ENCODE peak calls at places on chromosomes 6 and 20, in eight cellular contexts. V is GM12878, G is Peyer's patch, A is NB4, X is A549, E is vagina, L is stomach, Z is GM12891. O is an unnamed sample.

GRCh38 chr6:133396630-133397335 is 155.6 kb downstream of the EYA4 start:
- DNase-seq in V (no peak), G (no peak), A (no peak), X (no peak), E (no peak), L (no peak), Z (no peak), O (no peak)

GRCh38 chr6:133855599-133855972 is 33.3 kb upstream of the TCF21 start:
- DNase-seq in V (no peak), G (no peak), A (no peak), X (no peak), E (no peak), L (no peak), Z (no peak), O (no peak)

GRCh38 chr20:53044296-53044695 is 72.1 kb downstream of the TSHZ2 start:
- DNase-seq in V (no peak), G (no peak), A (no peak), X (no peak), E (no peak), L (no peak), Z (no peak), O (no peak)

GRCh38 chr20:33915726-33916331 is 77.9 kb upstream of the RALY start:
- DNase-seq in V (no peak), G (peak), A (peak), X (peak), E (no peak), L (peak), Z (no peak), O (no peak)

GRCh38 chr6:7445076-7445475 is 55.5 kb downstream of the RIOK1 start:
- DNase-seq in V (no peak), G (no peak), A (no peak), X (no peak), E (no peak), L (no peak), Z (no peak), O (no peak)

GRCh38 chr6:116928667-116929066 is 51.6 kb downstream of the RFX6 start:
- DNase-seq in V (no peak), G (no peak), A (no peak), X (no peak), E (no peak), L (no peak), Z (no peak), O (no peak)

GRCh38 chr6:45075246-45075645 is 252.9 kb upstream of the RUNX2 start:
- DNase-seq in V (no peak), G (no peak), A (no peak), X (no peak), E (no peak), L (no peak), Z (no peak), O (no peak)

GRCh38 chr6:53369876-53370515 is 21.2 kb upstream of the ELOVL5 start:
- DNase-seq in V (no peak), G (no peak), A (no peak), X (no peak), E (no peak), L (no peak), Z (no peak), O (no peak)

GRCh38 chr6:110628330-110628729 is 151.9 kb upstream of the SLC22A16 start:
- DNase-seq in V (no peak), G (no peak), A (no peak), X (no peak), E (no peak), L (no peak), Z (no peak), O (no peak)

GRCh38 chr20:57625181-57625958 is 5.1 kb upstream of the ZBP1 start:
- DNase-seq in V (no peak), G (no peak), A (no peak), X (no peak), E (peak), L (no peak), Z (no peak), O (no peak)

GRCh38 chr20:22446613-22447447 is 137.5 kb downstream of the FOXA2 start:
- DNase-seq in V (no peak), G (no peak), A (no peak), X (no peak), E (no peak), L (no peak), Z (no peak), O (no peak)

GRCh38 chr6:131013495-131013894 is 49.5 kb downstream of the EPB41L2 start:
- DNase-seq in V (no peak), G (no peak), A (peak), X (no peak), E (no peak), L (no peak), Z (no peak), O (no peak)

GRCh38 chr20:2084703-2085102 is 16.9 kb upstream of the STK35 start:
- DNase-seq in V (no peak), G (no peak), A (peak), X (no peak), E (no peak), L (no peak), Z (no peak), O (no peak)

GRCh38 chr6:2186516-2186915 is 58.9 kb downstream of the GMDS start:
- DNase-seq in V (peak), G (no peak), A (no peak), X (no peak), E (no peak), L (no peak), Z (no peak), O (no peak)

GRCh38 chr6:112153926-112154621 is 66.7 kb downstream of the FAM229B start:
- DNase-seq in V (no peak), G (no peak), A (peak), X (peak), E (no peak), L (no peak), Z (no peak), O (no peak)

GRCh38 chr20:54625497-54625896 is 150.1 kb downstream of the DOK5 start:
- DNase-seq in V (no peak), G (no peak), A (no peak), X (no peak), E (no peak), L (peak), Z (no peak), O (no peak)

GRCh38 chr6:36210886-36211595 is 14.5 kb downstream of the BRPF3 start:
- DNase-seq in V (no peak), G (no peak), A (no peak), X (no peak), E (no peak), L (no peak), Z (no peak), O (no peak)

GRCh38 chr6:121666809-121667208 is 231.4 kb downstream of the GJA1 start:
- DNase-seq in V (no peak), G (no peak), A (peak), X (peak), E (no peak), L (no peak), Z (no peak), O (no peak)

GRCh38 chr6:14921170-14921569 is 324.7 kb upstream of the JARID2 start:
- DNase-seq in V (no peak), G (no peak), A (peak), X (no peak), E (no peak), L (peak), Z (no peak), O (no peak)

GRCh38 chr6:130183271-130184222 is 39.2 kb downstream of the SAMD3 start:
- DNase-seq in V (no peak), G (no peak), A (no peak), X (no peak), E (no peak), L (no peak), Z (no peak), O (no peak)

GRCh38 chr6:19332806-19333460 is 504.2 kb upstream of the ID4 start:
- DNase-seq in V (no peak), G (no peak), A (no peak), X (no peak), E (no peak), L (no peak), Z (no peak), O (no peak)

GRCh38 chr6:29722773-29723665 is at the start of gene HLA-F:
- DNase-seq in V (peak), G (peak), A (no peak), X (peak), E (peak), L (peak), Z (peak), O (peak)

GRCh38 chr6:90209527-90209926 is 87.1 kb downstream of the BACH2 start:
- DNase-seq in V (no peak), G (no peak), A (no peak), X (no peak), E (no peak), L (no peak), Z (no peak), O (no peak)

GRCh38 chr6:154457046-154457713 is 53.3 kb downstream of the CNKSR3 start:
- DNase-seq in V (no peak), G (no peak), A (no peak), X (no peak), E (no peak), L (no peak), Z (no peak), O (no peak)

GRCh38 chr6:21845018-21845417 is 251.5 kb downstream of the SOX4 start:
- DNase-seq in V (no peak), G (no peak), A (no peak), X (no peak), E (no peak), L (no peak), Z (no peak), O (no peak)

GRCh38 chr6:129543981-129544380 is 166.0 kb downstream of the ARHGAP18 start:
- DNase-seq in V (no peak), G (no peak), A (no peak), X (no peak), E (no peak), L (no peak), Z (no peak), O (no peak)

GRCh38 chr6:46380152-46380807 is 111.0 kb downstream of the RCAN2 start:
- DNase-seq in V (no peak), G (no peak), A (no peak), X (no peak), E (no peak), L (no peak), Z (no peak), O (no peak)

GRCh38 chr6:82704048-82704447 is 340.4 kb downstream of the TPBG start:
- DNase-seq in V (no peak), G (no peak), A (no peak), X (no peak), E (no peak), L (no peak), Z (no peak), O (no peak)

GRCh38 chr6:31870385-31870921 is 7.8 kb upstream of the NEU1 start:
- DNase-seq in V (no peak), G (no peak), A (peak), X (no peak), E (no peak), L (no peak), Z (no peak), O (no peak)

GRCh38 chr20:51661609-51662178 is 106.5 kb downstream of the ATP9A start:
- DNase-seq in V (no peak), G (no peak), A (no peak), X (peak), E (no peak), L (no peak), Z (no peak), O (no peak)

GRCh38 chr6:124977067-124977908 is 15.1 kb downstream of the RNF217 start:
- DNase-seq in V (no peak), G (no peak), A (no peak), X (no peak), E (no peak), L (no peak), Z (no peak), O (no peak)

GRCh38 chr20:20052074-20052970 is at the start of the genes CFAP61 and CRNKL1:
- DNase-seq in V (peak), G (peak), A (peak), X (peak), E (peak), L (peak), Z (peak), O (peak)
- TF ChIP-seq POLR2A in V (peak), G (peak), A (peak), X (peak), E (no peak), L (no peak), Z (peak), O (no peak)

GRCh38 chr6:158640519-158640918 is 4.0 kb downstream of the DYNLT1 start:
- DNase-seq in V (no peak), G (no peak), A (no peak), X (no peak), E (peak), L (peak), Z (no peak), O (no peak)
- TF ChIP-seq POLR2A in V (peak), G (no peak), A (no peak), X (no peak), E (no peak), L (no peak), Z (no peak), O (no peak)

GRCh38 chr20:35773154-35773751 is 1.4 kb downstream of the PHF20 start:
- DNase-seq in V (peak), G (no peak), A (peak), X (no peak), E (no peak), L (peak), Z (peak), O (no peak)
- TF ChIP-seq POLR2A in V (peak), G (peak), A (no peak), X (no peak), E (no peak), L (no peak), Z (peak), O (no peak)

DNA sequence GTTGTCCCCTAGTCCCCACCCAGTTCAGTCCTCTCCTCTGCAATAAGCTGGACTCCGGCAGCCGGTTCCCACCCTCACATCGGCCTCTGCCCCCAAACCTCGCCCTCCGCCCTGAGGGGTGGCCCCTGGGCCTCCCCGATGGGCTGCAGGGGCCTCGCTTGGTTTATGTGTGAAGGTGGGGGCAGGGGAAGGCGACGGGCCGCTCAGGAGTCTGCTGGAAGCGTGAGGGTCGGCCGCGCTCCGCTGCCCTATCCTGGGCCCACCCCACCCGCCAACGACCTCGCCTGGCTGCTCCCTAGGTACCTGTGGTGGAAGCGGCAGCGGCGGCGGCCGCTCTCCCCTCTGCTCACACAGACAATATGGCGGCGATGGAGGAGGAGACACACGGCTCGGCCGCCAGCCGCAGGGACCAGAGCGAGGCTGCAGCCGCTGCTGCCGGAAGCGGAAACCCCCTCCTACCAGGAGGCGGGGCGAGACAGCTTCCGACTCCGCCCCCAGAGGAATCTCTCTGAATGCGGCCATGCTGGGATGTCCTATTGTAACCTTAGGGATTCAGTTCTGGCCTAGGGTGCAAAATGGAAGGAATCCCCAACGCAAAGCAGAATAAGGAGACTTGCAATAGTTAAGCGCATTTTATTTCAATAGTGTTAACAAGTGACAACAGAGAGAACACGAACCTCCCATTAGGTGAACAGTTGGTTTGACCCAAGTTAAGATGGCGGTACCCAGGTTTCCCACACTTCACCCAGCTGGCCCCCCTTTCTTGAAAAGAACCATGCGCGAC is at the start of gene CSNK2A1:
- DNase-seq in V (peak), G (peak), A (peak), X (peak), E (peak), L (peak), Z (peak), O (peak)
- TF ChIP-seq POLR2A in V (peak), G (peak), A (peak), X (peak), E (no peak), L (no peak), Z (peak), O (peak)

GRCh38 chr20:35465976-35466375 is 10.6 kb downstream of the CEP250 start:
- DNase-seq in V (no peak), G (no peak), A (no peak), X (no peak), E (no peak), L (no peak), Z (no peak), O (no peak)
- TF ChIP-seq POLR2A in V (no peak), G (no peak), A (no peak), X (no peak), E (no peak), L (no peak), Z (no peak), O (no peak)

GRCh38 chr6:69792292-69792691 is 4.5 kb downstream of the LMBRD1 start:
- DNase-seq in V (no peak), G (no peak), A (no peak), X (no peak), E (no peak), L (no peak), Z (no peak), O (no peak)

GRCh38 chr6:69795469-69796080 is 1.2 kb downstream of the LMBRD1 start:
- DNase-seq in V (no peak), G (no peak), A (peak), X (no peak), E (no peak), L (no peak), Z (no peak), O (no peak)

GRCh38 chr6:69796081-69796626 is 656 bp downstream of the LMBRD1 start:
- DNase-seq in V (no peak), G (no peak), A (no peak), X (peak), E (peak), L (peak), Z (no peak), O (no peak)

GRCh38 chr6:69801225-69801624 is 4.4 kb upstream of the LMBRD1 start:
- DNase-seq in V (no peak), G (no peak), A (no peak), X (no peak), E (no peak), L (no peak), Z (no peak), O (no peak)

GRCh38 chr6:69796627-69797390 is at the start of gene LMBRD1:
- DNase-seq in V (peak), G (peak), A (peak), X (peak), E (peak), L (peak), Z (peak), O (peak)
- TF ChIP-seq POLR2A in V (peak), G (peak), A (peak), X (peak), E (no peak), L (no peak), Z (peak), O (peak)

GRCh38 chr6:26122793-26123674 is 35.8 kb downstream of the HFE start:
- DNase-seq in V (peak), G (peak), A (peak), X (peak), E (peak), L (peak), Z (peak), O (peak)
- TF ChIP-seq POLR2A in V (peak), G (peak), A (peak), X (peak), E (no peak), L (no peak), Z (peak), O (peak)

GRCh38 chr20:20299904-20300303 is 68.0 kb upstream of the INSM1 start:
- DNase-seq in V (no peak), G (no peak), A (no peak), X (no peak), E (no peak), L (no peak), Z (no peak), O (no peak)

GRCh38 chr20:20297181-20297580 is 70.7 kb upstream of the INSM1 start:
- DNase-seq in V (no peak), G (no peak), A (no peak), X (no peak), E (no peak), L (no peak), Z (no peak), O (no peak)

GRCh38 chr20:20295621-20296498 is 72.0 kb upstream of the INSM1 start:
- DNase-seq in V (no peak), G (no peak), A (peak), X (no peak), E (no peak), L (no peak), Z (no peak), O (no peak)

GRCh38 chr20:20293986-20294385 is 73.9 kb upstream of the INSM1 start:
- DNase-seq in V (no peak), G (no peak), A (peak), X (no peak), E (no peak), L (no peak), Z (no peak), O (no peak)

DNA sequence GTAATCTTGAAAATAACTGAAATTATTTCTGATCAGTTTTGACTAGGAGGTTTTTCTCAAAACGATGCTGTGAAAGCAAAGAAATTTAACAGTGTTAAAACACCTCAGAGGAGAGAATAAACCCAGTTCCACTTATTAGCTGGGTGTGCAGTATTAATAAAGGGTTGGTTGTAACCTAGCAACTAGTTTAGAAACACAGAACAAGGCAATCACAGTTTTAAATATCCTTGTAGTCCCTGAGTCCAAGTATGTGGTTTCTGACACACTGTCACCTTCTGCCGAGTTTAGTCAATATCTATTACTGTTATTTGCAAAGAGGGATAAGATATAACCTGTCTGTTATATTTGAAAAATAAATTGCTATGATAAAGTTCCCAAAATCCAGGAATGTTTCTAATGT is 70.2 kb upstream of the INSM1 start:
- DNase-seq in V (no peak), G (no peak), A (no peak), X (no peak), E (no peak), L (no peak), Z (no peak), O (no peak)
- TF ChIP-seq POLR2A in V (no peak), G (no peak), A (no peak), X (no peak), E (no peak), L (no peak), Z (no peak), O (no peak)

DNA sequence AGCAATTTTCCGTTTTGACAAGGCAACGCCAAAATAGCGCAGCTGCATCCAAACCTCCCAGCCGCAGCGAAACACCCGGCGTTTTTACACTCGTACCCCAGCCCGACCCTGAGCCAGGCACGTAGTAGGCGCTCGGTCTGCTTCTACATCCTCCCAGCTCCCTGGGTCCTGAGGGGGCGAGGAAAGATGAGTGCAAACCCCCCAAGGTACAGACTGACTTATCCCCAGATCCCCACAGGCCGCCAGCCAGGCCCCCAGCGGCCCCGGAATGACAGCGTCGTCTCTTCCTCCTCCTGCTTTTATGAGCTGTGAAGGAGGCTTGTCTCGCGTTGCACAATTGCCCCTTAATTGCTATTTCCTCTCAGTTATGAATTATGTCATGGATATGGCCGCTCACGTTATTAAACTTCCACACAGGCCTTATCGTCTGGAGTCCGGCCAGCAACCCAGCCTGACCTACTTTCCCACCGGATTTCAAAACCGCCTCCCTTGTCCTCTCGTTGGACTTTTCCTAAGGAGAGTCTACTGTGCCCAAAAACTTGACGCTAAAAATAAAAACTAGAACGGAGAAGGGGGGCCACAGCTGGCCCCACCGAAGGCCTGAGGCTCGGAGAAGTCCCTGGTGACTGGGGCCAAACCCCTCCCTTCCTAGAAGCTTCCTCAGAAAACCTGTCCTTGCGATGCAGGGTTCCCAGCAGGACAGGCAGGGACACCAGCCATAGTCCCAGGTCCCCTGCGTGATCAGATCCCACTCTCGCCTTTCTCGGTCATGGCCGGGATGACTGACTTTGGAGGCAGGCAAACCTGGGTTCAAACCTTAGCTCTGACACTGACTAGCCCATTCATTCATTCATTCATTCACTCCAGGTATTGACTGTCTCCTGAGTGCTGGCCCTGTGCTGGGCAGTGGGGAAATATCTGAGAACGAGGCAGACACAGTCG is 130.9 kb upstream of the PTPN1 start:
- DNase-seq in V (no peak), G (peak), A (peak), X (no peak), E (peak), L (peak), Z (no peak), O (peak)
- TF ChIP-seq POLR2A in V (no peak), G (peak), A (no peak), X (no peak), E (no peak), L (no peak), Z (no peak), O (peak)